ENCODE peak calls at places on chromosomes 7 and 10, in nine cellular contexts. X is colonic mucosa; C is WTC11; J is A549; V is osteocyte; D is CD8-positive, alpha-beta T cell; S is RWPE1; Z is transverse colon; G is astrocyte of the spinal cord. F is an unnamed sample.

GRCh38 chr7:1247527-1248041 is 14.9 kb downstream of the UNCX start:
- DNase-seq in X (no peak), C (peak), J (no peak), V (no peak), D (no peak), S (no peak), Z (no peak), G (no peak), F (no peak)

GRCh38 chr10:43819464-43820225 is 171.0 kb upstream of the ZNF32 start:
- DNase-seq in X (no peak), C (no peak), J (no peak), V (no peak), D (no peak), S (no peak), Z (no peak), G (no peak), F (no peak)

GRCh38 chr10:104293021-104293420 is 24.0 kb downstream of the GSTO2 start:
- DNase-seq in X (no peak), C (no peak), J (no peak), V (no peak), D (no peak), S (peak), Z (no peak), G (peak), F (no peak)

GRCh38 chr7:140159487-140159886 is 17.3 kb downstream of the KDM7A start:
- DNase-seq in X (no peak), C (no peak), J (no peak), V (no peak), D (no peak), S (no peak), Z (no peak), G (peak), F (no peak)

GRCh38 chr10:132450466-132450824 is 53.4 kb downstream of the PWWP2B start:
- DNase-seq in X (no peak), C (no peak), J (no peak), V (no peak), D (no peak), S (no peak), Z (peak), G (no peak), F (no peak)

GRCh38 chr10:12445701-12446334 is 96.5 kb downstream of the CAMK1D start:
- DNase-seq in X (no peak), C (no peak), J (no peak), V (no peak), D (no peak), S (no peak), Z (no peak), G (no peak), F (no peak)

GRCh38 chr7:24229481-24230226 is 54.3 kb upstream of the NPY start:
- DNase-seq in X (no peak), C (no peak), J (no peak), V (no peak), D (no peak), S (no peak), Z (no peak), G (no peak), F (no peak)

GRCh38 chr7:44505595-44505994 is 15.1 kb upstream of the NUDCD3 start:
- DNase-seq in X (no peak), C (no peak), J (no peak), V (no peak), D (no peak), S (no peak), Z (no peak), G (no peak), F (no peak)

GRCh38 chr10:4775808-4776207 is 50.2 kb upstream of the AKR1E2 start:
- DNase-seq in X (no peak), C (no peak), J (peak), V (no peak), D (no peak), S (peak), Z (no peak), G (peak), F (no peak)

GRCh38 chr10:21184216-21184615 is 287.1 kb upstream of the NEBL start:
- DNase-seq in X (no peak), C (no peak), J (no peak), V (no peak), D (no peak), S (peak), Z (no peak), G (peak), F (no peak)

GRCh38 chr7:110766874-110767273 is 324.1 kb upstream of the LRRN3 start:
- DNase-seq in X (no peak), C (no peak), J (no peak), V (no peak), D (no peak), S (no peak), Z (no peak), G (no peak), F (no peak)

GRCh38 chr7:27606270-27607209 is 56.1 kb downstream of the HIBADH start:
- DNase-seq in X (no peak), C (no peak), J (no peak), V (no peak), D (no peak), S (no peak), Z (no peak), G (peak), F (no peak)

GRCh38 chr7:112416127-112416526 is 34.1 kb upstream of the IFRD1 start:
- DNase-seq in X (no peak), C (no peak), J (no peak), V (no peak), D (no peak), S (no peak), Z (no peak), G (peak), F (no peak)

GRCh38 chr7:112411186-112411795 is 39.0 kb upstream of the IFRD1 start:
- DNase-seq in X (no peak), C (no peak), J (no peak), V (no peak), D (no peak), S (peak), Z (peak), G (peak), F (no peak)

GRCh38 chr7:112410087-112410486 is 40.2 kb upstream of the IFRD1 start:
- DNase-seq in X (no peak), C (no peak), J (no peak), V (no peak), D (no peak), S (no peak), Z (no peak), G (no peak), F (no peak)

GRCh38 chr7:112419543-112420130 is 30.6 kb upstream of the IFRD1 start:
- DNase-seq in X (no peak), C (no peak), J (no peak), V (no peak), D (no peak), S (no peak), Z (no peak), G (no peak), F (no peak)

GRCh38 chr7:112414855-112415490 is 35.3 kb upstream of the IFRD1 start:
- DNase-seq in X (no peak), C (no peak), J (peak), V (no peak), D (no peak), S (peak), Z (no peak), G (no peak), F (no peak)
- TF ChIP-seq CTCF in X (peak), C (no peak), J (peak), V (peak), D (no peak), S (peak), Z (peak), G (peak), F (peak)

DNA sequence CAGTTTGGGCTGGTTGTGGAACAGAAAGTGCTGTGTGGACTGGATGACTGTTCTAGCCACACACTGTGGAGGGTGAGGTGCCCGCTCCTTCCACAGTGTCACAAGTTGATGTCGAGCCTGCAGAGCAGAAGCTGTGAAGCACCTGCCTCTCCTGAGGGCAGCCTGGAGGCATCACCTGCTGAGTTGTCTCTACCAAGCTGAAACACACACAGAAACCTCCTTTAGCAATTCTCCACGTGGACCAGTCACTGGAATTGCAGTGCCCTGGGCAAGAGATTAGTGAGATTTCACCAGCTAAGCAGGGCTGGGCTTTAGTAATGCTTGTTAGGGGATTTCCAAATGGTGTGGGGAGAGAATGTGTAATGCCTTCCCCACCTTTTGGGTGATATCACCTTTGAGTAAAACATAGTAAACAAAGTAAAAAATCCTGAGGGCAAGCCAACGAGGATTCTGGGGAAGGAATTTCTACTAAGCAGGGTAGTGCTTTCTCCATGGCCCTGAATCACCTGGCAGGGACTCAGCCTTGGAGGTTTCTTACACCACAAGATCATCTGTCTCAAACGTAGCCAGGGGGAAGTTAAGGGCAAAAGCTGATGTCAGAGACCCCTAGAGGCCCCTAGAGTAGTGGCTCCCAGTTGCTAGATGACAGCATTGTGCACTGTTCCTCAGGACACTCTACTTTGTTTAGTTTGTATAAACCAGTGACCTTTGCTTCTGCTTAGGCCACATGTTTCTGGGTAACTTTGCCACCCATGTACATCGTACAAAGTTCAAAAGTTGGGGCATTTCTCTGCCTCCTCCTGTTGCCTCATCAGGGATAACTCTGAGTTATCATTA is 233.1 kb upstream of the IGFBP3 start:
- DNase-seq in X (no peak), C (no peak), J (no peak), V (no peak), D (no peak), S (peak), Z (no peak), G (no peak), F (no peak)
- TF ChIP-seq CTCF in X (no peak), C (no peak), J (no peak), V (no peak), D (no peak), S (no peak), Z (no peak), G (no peak), F (no peak)

GRCh38 chr10:114694735-114695134 is 36.7 kb upstream of the ABLIM1 start:
- DNase-seq in X (peak), C (peak), J (peak), V (no peak), D (no peak), S (no peak), Z (peak), G (no peak), F (no peak)
- TF ChIP-seq CTCF in X (peak), C (peak), J (peak), V (peak), D (peak), S (no peak), Z (peak), G (peak), F (peak)

GRCh38 chr10:124533266-124533665 is 71.6 kb downstream of the LHPP start:
- DNase-seq in X (no peak), C (no peak), J (no peak), V (no peak), D (no peak), S (no peak), Z (no peak), G (no peak), F (no peak)

GRCh38 chr10:124530215-124530665 is 68.6 kb downstream of the LHPP start:
- DNase-seq in X (peak), C (peak), J (peak), V (peak), D (peak), S (peak), Z (peak), G (peak), F (peak)

GRCh38 chr10:124530816-124531215 is 69.2 kb downstream of the LHPP start:
- DNase-seq in X (no peak), C (no peak), J (no peak), V (no peak), D (no peak), S (no peak), Z (no peak), G (no peak), F (no peak)

GRCh38 chr10:124532788-124533187 is 71.2 kb downstream of the LHPP start:
- DNase-seq in X (no peak), C (no peak), J (no peak), V (no peak), D (no peak), S (no peak), Z (no peak), G (no peak), F (no peak)

DNA sequence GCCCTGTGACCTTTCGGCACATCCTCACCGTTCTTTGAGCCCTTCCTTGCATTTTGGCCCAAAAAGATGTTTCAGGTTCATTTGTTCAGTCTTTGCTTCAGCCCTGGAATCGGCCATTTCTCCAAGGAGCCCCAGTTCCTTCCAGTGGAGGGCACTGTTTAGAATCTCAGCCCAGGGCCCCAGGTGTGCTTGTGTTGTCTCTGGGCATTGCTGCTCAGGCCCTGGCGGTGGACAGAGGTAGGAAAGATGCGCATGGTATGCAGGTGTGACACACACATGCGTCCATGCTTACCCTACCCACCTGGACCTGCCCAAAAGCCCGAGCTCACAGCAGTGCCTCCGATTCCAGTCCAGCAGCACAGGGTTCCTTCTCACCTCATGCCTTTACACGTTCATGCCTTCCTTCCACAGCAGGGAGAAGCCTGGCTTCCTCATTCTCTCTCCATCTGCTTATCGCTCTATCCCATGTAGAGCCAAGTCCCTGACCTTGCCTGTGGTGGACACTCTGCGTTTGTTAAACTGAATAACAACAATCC is 70.6 kb downstream of the LHPP start:
- DNase-seq in X (no peak), C (peak), J (peak), V (no peak), D (no peak), S (peak), Z (peak), G (no peak), F (no peak)
- TF ChIP-seq CTCF in X (no peak), C (peak), J (peak), V (peak), D (no peak), S (peak), Z (no peak), G (peak), F (peak)

GRCh38 chr10:69307434-69307833 is 29.1 kb downstream of the HK1 start:
- DNase-seq in X (no peak), C (no peak), J (no peak), V (no peak), D (no peak), S (no peak), Z (no peak), G (no peak), F (no peak)

DNA sequence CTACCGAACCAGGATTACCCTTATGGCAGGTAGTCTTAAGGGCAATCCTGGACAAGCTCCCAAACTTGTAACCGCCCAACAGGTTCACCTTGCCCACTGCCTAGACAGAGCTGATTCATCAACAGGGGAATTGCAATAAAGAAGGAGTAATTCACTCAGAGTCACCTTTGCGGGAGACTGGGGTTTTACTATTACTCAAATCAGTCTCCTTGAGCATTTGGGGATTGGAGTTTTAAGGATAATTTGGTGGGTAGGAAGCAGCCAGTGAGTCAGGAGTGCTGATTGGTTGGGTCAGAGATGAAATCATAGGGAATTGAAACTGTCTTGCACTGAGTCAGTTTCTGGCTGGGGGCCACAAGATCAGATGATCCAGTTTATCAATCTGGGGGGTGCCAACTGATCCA is 25.3 kb downstream of the HK1 start:
- DNase-seq in X (no peak), C (no peak), J (no peak), V (no peak), D (no peak), S (no peak), Z (no peak), G (no peak), F (no peak)
- TF ChIP-seq CTCF in X (no peak), C (no peak), J (no peak), V (no peak), D (no peak), S (no peak), Z (no peak), G (no peak), F (no peak)

GRCh38 chr7:11005202-11005601 is 31.5 kb downstream of the PHF14 start:
- DNase-seq in X (no peak), C (no peak), J (no peak), V (no peak), D (no peak), S (no peak), Z (no peak), G (no peak), F (no peak)

GRCh38 chr7:11009631-11010030 is 36.0 kb downstream of the PHF14 start:
- DNase-seq in X (no peak), C (no peak), J (no peak), V (no peak), D (no peak), S (no peak), Z (no peak), G (no peak), F (no peak)

DNA sequence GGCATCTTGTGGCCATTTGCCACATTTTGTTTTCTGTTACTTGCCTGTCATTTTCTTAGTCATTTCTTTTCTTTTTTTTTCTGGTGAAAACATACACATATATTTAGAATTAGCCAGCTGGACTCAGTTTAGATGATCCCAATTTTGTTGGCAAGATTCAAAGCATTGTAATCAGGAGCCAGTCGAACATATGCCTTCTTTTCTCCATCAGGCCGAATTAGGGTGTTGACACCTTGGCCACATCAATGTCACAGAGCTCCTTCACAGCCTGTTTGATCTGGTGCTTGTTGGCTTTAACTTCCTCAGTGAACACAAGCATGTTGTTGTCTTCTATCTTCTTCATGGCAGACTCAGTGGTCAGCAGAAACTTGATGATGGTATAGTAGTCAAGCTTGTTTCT is 32.6 kb downstream of the PHF14 start:
- DNase-seq in X (no peak), C (no peak), J (no peak), V (no peak), D (no peak), S (no peak), Z (no peak), G (no peak), F (no peak)
- TF ChIP-seq CTCF in X (no peak), C (no peak), J (no peak), V (no peak), D (no peak), S (no peak), Z (no peak), G (no peak), F (no peak)

GRCh38 chr10:32650246-32650655 is 204.3 kb downstream of the CCDC7 start:
- DNase-seq in X (no peak), C (no peak), J (no peak), V (no peak), D (no peak), S (no peak), Z (no peak), G (no peak), F (no peak)
- TF ChIP-seq CTCF in X (no peak), C (no peak), J (no peak), V (no peak), D (peak), S (no peak), Z (no peak), G (no peak), F (no peak)

DNA sequence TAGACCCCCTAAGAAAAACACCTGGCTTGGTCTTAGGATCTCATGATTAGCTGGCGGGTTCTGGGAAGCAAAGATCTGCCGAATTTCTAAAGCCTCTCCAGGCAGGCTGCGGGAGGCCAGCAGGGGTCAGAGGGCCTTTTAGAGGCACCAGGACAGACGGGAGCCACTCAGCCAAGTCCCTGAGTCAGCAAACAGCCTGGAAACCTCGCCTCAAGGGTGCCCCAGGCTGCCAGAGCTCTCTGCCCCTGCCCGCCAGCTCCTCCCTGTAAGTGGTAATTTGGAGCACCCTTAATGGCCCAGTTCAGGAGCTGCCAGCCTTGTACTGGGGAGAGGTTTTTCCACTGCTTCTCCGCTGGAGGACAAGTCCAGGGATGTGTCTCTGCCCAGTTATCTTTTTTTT is 88.7 kb downstream of the HIP1 start:
- DNase-seq in X (no peak), C (peak), J (no peak), V (no peak), D (no peak), S (no peak), Z (no peak), G (no peak), F (no peak)
- TF ChIP-seq CTCF in X (no peak), C (no peak), J (peak), V (no peak), D (no peak), S (no peak), Z (no peak), G (no peak), F (no peak)

DNA sequence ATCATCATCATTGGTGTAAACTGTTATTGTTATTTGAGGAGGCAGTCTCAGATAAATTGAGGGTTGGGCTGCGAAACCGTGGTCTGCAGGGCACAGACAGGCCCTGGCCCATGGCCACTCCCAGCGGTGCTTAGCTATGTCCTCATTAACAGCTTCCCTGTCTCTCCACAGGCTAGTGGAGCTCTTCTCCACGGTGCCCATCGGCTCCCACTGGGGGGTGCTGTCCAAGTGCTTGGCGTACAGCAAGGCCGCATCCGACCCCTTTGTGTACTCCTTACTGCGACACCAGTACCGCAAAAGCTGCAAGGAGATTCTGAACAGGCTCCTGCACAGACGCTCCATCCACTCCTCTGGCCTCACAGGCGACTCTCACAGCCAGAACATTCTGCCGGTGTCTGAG is 21.6 kb downstream of the GPR26 start:
- DNase-seq in X (no peak), C (peak), J (no peak), V (no peak), D (no peak), S (no peak), Z (no peak), G (no peak), F (no peak)
- TF ChIP-seq CTCF in X (no peak), C (no peak), J (no peak), V (no peak), D (no peak), S (no peak), Z (no peak), G (no peak), F (no peak)

DNA sequence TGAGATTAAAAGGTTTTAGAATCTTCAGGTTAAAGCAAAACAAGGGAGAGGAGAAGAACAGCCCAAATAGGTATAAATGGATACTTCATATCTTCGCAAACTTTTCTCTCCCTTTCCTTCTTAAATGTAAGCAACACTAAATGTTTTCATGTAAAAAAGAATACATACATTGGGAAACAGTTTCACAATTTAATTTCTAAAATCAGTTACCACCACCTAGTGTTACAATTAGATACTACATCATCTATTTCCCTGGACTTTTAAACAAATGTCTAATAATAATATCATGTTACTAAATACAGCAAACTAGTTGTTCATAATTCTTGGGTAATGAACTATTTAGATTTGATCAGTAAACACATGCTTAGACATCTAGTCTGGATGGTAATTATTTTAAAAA is 35.8 kb downstream of the MINDY3 start:
- DNase-seq in X (no peak), C (no peak), J (peak), V (no peak), D (no peak), S (no peak), Z (no peak), G (peak), F (no peak)
- TF ChIP-seq CTCF in X (peak), C (no peak), J (peak), V (peak), D (peak), S (peak), Z (peak), G (peak), F (peak)

F was measured in type B pancreatic cell.